ENCODE peak calls at places on chromosomes 12 and 14, in seven cellular contexts. S, B, J, M, L, F and X are unnamed samples. For H3K27me3 and H3K4me1, the result is how much of the 10 kb centered on the place peaks cover.

GRCh38 chr14:69560826-69561225 is 13.8 kb downstream of the CCDC177 start:
- DNase-seq in S (no peak), B (no peak), J (no peak), M (no peak), L (no peak), F (no peak), X (no peak)

GRCh38 chr14:100155049-100155621 is 4.3 kb downstream of the DEGS2 start:
- DNase-seq in S (peak), B (peak), J (peak), M (peak), L (peak), F (peak), X (no peak)

GRCh38 chr12:124620606-124621295 is 53.3 kb upstream of the NCOR2 start:
- DNase-seq in S (no peak), B (no peak), J (no peak), M (no peak), L (no peak), F (peak), X (peak)

GRCh38 chr14:94557327-94557726 is 3.9 kb upstream of the SERPINA4 start:
- DNase-seq in S (no peak), B (no peak), J (no peak), M (no peak), L (no peak), F (no peak), X (no peak)

GRCh38 chr14:26719514-26719913 is 121.7 kb upstream of the NOVA1 start:
- DNase-seq in S (no peak), B (peak), J (peak), M (no peak), L (no peak), F (peak), X (no peak)

GRCh38 chr12:54392485-54393349 is 8.2 kb upstream of the ZNF385A start:
- DNase-seq in S (no peak), B (no peak), J (no peak), M (no peak), L (no peak), F (no peak), X (peak)

GRCh38 chr12:130689408-130690405 is 26.4 kb downstream of the RIMBP2 start:
- DNase-seq in S (no peak), B (no peak), J (no peak), M (no peak), L (no peak), F (no peak), X (no peak)

GRCh38 chr12:27226319-27226984 is 17.6 kb upstream of the STK38L start:
- DNase-seq in S (no peak), B (peak), J (no peak), M (peak), L (no peak), F (no peak), X (peak)

GRCh38 chr14:80304125-80304766 is 92.9 kb upstream of the DIO2 start:
- DNase-seq in S (no peak), B (peak), J (no peak), M (no peak), L (no peak), F (peak), X (peak)

GRCh38 chr12:122558721-122559641 is 31.9 kb downstream of the KNTC1 start:
- DNase-seq in S (no peak), B (no peak), J (no peak), M (no peak), L (no peak), F (no peak), X (no peak)

GRCh38 chr12:129870146-129870545 is 33.7 kb downstream of the TMEM132D start:
- DNase-seq in S (no peak), B (no peak), J (no peak), M (no peak), L (no peak), F (no peak), X (no peak)

GRCh38 chr14:50941151-50941550 is 3.1 kb downstream of the PYGL start:
- DNase-seq in S (no peak), B (peak), J (no peak), M (no peak), L (no peak), F (peak), X (peak)

GRCh38 chr14:68145036-68145435 is 325.5 kb downstream of the RAD51B start:
- DNase-seq in S (no peak), B (no peak), J (no peak), M (peak), L (no peak), F (no peak), X (no peak)

GRCh38 chr12:21819678-21820077 is 45.2 kb upstream of the KCNJ8 start:
- DNase-seq in S (no peak), B (peak), J (no peak), M (no peak), L (no peak), F (peak), X (no peak)

GRCh38 chr14:34199585-34199984 is 248.7 kb upstream of the EGLN3 start:
- DNase-seq in S (no peak), B (peak), J (no peak), M (no peak), L (no peak), F (peak), X (peak)

GRCh38 chr14:56057071-56057865 is 60.9 kb upstream of the PELI2 start:
- DNase-seq in S (no peak), B (no peak), J (no peak), M (no peak), L (no peak), F (no peak), X (no peak)

GRCh38 chr14:30553311-30553989 is 5.5 kb upstream of the G2E3 start:
- DNase-seq in S (no peak), B (peak), J (peak), M (no peak), L (peak), F (peak), X (peak)

GRCh38 chr12:20883288-20883687 is 72.8 kb downstream of the SLCO1B3 start:
- DNase-seq in S (no peak), B (no peak), J (peak), M (peak), L (no peak), F (no peak), X (no peak)

GRCh38 chr12:47377414-47378221 is 297.9 kb upstream of the AMIGO2 start:
- DNase-seq in S (no peak), B (peak), J (peak), M (peak), L (no peak), F (peak), X (peak)

GRCh38 chr14:68851078-68851477 is 58.2 kb upstream of the ZFP36L1 start:
- DNase-seq in S (no peak), B (no peak), J (no peak), M (no peak), L (no peak), F (no peak), X (no peak)

GRCh38 chr12:111578276-111578970 is 20.7 kb downstream of the ATXN2 start:
- DNase-seq in S (no peak), B (peak), J (peak), M (no peak), L (no peak), F (peak), X (peak)

GRCh38 chr12:100799770-100800169 is 5.2 kb downstream of the ANO4 start:
- DNase-seq in S (no peak), B (peak), J (peak), M (no peak), L (no peak), F (peak), X (peak)

GRCh38 chr12:71478277-71478676 is 38.7 kb downstream of the LGR5 start:
- DNase-seq in S (no peak), B (peak), J (no peak), M (no peak), L (no peak), F (no peak), X (no peak)

GRCh38 chr14:103871596-103872480 is 24.5 kb upstream of the PPP1R13B start:
- DNase-seq in S (no peak), B (no peak), J (no peak), M (peak), L (no peak), F (peak), X (no peak)

GRCh38 chr14:81018714-81019512 is 63.5 kb downstream of the TSHR start:
- DNase-seq in S (no peak), B (no peak), J (no peak), M (no peak), L (no peak), F (no peak), X (no peak)

GRCh38 chr14:75714993-75715392 is 53.9 kb downstream of the TTLL5 start:
- DNase-seq in S (no peak), B (no peak), J (no peak), M (no peak), L (no peak), F (peak), X (no peak)

GRCh38 chr14:89365071-89365801 is 51.8 kb downstream of the FOXN3 start:
- DNase-seq in S (no peak), B (no peak), J (no peak), M (peak), L (no peak), F (no peak), X (no peak)

DNA sequence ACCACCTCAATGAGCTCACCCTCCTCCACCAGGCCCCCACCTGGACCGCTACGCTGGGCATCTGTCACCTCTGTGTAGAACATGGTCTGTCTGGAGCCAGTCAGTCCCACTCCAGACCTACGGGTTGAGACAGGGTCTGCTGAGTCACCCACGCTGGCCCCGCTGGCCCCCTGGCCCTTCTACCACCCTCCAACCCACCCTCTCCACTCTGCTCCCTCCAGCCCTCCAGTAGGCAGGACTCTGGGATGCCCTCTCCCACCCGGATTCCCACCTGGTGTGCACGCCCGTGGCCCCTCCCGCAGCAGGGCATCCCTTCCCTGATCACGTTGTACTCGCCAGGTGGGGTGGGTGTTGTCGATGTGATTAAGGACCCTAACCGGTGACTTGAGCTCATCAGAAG is 4.6 kb upstream of the JAG2 start:
- DNase-seq in S (no peak), B (no peak), J (no peak), M (no peak), L (no peak), F (no peak), X (no peak)
- H3K9ac ChIP-seq in S (no peak), B (no peak), J (no peak), M (no peak), L (no peak), F (no peak), X (no peak)

DNA sequence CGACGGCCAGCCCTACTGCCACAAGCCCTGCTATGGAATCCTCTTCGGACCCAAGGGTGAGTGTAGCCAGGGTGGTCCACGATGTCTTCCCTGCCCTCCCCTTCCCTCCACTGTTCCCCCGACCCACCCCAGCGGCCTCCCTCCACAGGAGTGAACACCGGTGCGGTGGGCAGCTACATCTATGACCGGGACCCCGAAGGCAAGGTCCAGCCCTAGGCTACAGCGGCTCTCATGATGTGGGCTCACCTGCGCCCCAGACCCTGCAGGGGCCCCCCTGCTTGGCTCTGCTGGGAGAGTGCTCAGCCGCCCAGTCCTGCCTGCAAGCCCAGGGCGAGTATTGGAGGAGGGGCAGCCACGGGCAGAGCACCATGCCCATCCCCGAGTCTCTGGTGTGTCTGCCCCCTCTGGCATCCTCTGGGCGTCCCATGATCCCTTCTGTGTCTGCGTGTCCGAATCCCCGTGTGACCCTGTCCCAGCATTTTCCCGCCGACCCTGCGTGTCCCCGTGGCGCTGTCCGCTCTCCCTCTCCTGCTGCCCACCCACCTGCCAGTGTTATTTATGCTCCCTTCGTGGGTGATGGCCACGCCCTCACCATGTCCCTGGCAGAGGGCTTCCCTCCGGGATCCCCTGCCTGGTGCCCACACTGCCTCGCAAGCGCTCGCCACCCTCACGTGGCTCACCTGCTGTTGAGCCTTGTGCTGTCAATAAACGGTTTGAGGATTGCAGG is 5.0 kb downstream of the CRIP2 start:
- DNase-seq in S (no peak), B (no peak), J (no peak), M (no peak), L (no peak), F (no peak), X (no peak)
- H3K27me3 ChIP-seq in S (under half), B (under half), J (under half), M (under half), L (under half), F (under half), X (under half)

GRCh38 chr12:92362109-92362508 is 216.5 kb upstream of the BTG1 start:
- DNase-seq in S (no peak), B (no peak), J (no peak), M (no peak), L (no peak), F (no peak), X (no peak)
- H3K4me1 ChIP-seq in S (under half), B (under half), J (under half), M (under half), L (under half), F (under half), X (under half)

GRCh38 chr12:80684077-80684495 is 23.3 kb upstream of the MYF6 start:
- DNase-seq in S (no peak), B (no peak), J (no peak), M (no peak), L (no peak), F (no peak), X (no peak)
- H3K9ac ChIP-seq in S (no peak), B (no peak), J (no peak), M (no peak), L (no peak), F (no peak), X (no peak)

DNA sequence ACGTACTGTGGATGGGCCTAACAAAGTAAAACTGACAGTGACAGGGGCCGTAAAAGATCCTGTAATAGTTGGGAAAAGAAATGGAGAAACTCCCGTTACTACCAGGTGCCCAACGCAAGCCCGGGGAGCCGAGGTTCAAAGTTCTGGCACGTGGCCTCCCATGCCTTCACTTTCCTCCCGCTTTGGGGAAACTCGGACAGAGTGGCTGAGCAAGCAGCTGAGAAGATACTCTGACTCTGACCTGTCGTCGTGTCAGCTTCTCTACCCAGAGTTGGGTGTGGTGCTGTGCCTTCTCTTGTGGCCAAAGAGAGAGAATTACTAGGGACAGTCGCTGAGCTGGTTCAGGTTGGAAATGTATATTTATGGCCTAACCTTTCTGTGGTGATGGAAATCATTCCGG is 1.7 kb downstream of the B4GALNT3 start:
- DNase-seq in S (no peak), B (no peak), J (no peak), M (peak), L (no peak), F (no peak), X (no peak)
- H3K27me3 ChIP-seq in S (under half), B (half or more), J (under half), M (under half), L (under half), F (half or more), X (under half)